ENCODE peak calls at places on chromosomes 6 and 20, in nine cellular contexts. J, K, V, I, E, W, O, A and C are unnamed samples.

GRCh38 chr6:3294396-3294795 is 35.6 kb downstream of the PSMG4 start:
- DNase-seq in W (no peak), I (no peak), O (no peak), J (no peak), V (no peak), A (no peak), E (no peak), K (no peak), C (no peak)

GRCh38 chr20:24605937-24606455 is 136.6 kb downstream of the SYNDIG1 start:
- DNase-seq in W (no peak), E (no peak), J (no peak), A (no peak), O (no peak), I (no peak), K (no peak), V (no peak), C (no peak)

GRCh38 chr20:22586645-22587310 is 2.4 kb upstream of the FOXA2 start:
- DNase-seq in J (no peak), A (no peak), O (no peak), I (no peak), K (no peak), W (peak; percentile 79), V (no peak), E (no peak), C (peak; percentile 96)

GRCh38 chr20:47551841-47552240 is 50.2 kb downstream of the NCOA3 start:
- DNase-seq in O (no peak), J (no peak), E (no peak), I (no peak), W (no peak), K (no peak), V (no peak), A (no peak), C (no peak)

GRCh38 chr20:41137412-41138216 is at the start of gene PLCG1:
- DNase-seq in K (peak; percentile 64), J (peak; percentile 33), V (peak; percentile 95), I (peak; percentile 88), W (peak; percentile 84), E (peak; percentile 77), O (peak; percentile 71), A (peak; percentile 85), C (peak; percentile 76)

GRCh38 chr20:38723982-38724602 is at the start of gene SLC32A1:
- DNase-seq in K (no peak), I (no peak), J (no peak), W (no peak), O (no peak), V (no peak), A (no peak), E (no peak), C (no peak)

GRCh38 chr6:37083243-37084138 is 78.0 kb downstream of the FGD2 start:
- DNase-seq in J (no peak), I (peak; percentile 91), W (peak; percentile 58), V (peak; percentile 96), A (no peak), K (peak; percentile 44), O (no peak), E (no peak), C (peak; percentile 49)

GRCh38 chr6:329888-330691 is 37.8 kb downstream of the DUSP22 start:
- DNase-seq in W (no peak), E (no peak), K (peak; percentile 8), J (no peak), A (no peak), V (no peak), I (no peak), O (no peak), C (no peak)

GRCh38 chr6:126188271-126188909 is 151.5 kb upstream of the CENPW start:
- DNase-seq in K (no peak), W (no peak), I (no peak), O (no peak), A (no peak), E (no peak), V (no peak), J (no peak), C (no peak)

GRCh38 chr6:42708096-42708495 is 14.3 kb downstream of the PRPH2 start:
- DNase-seq in I (no peak), J (no peak), E (no peak), A (no peak), K (no peak), W (no peak), V (peak; percentile 40), O (no peak), C (no peak)

GRCh38 chr20:37741055-37741454 is 47.2 kb downstream of the CTNNBL1 start:
- DNase-seq in K (no peak), E (no peak), A (no peak), W (no peak), O (no peak), I (no peak), J (no peak), V (no peak), C (no peak)

GRCh38 chr20:60400567-60400966 is 442.3 kb downstream of the CDH26 start:
- DNase-seq in W (no peak), I (no peak), E (no peak), A (no peak), V (no peak), O (no peak), J (no peak), K (no peak), C (no peak)
- H3K9me3 ChIP-seq in W (peaks cover 6% of the 10 kb centered on the region), I (no peaks in the 10 kb centered on the region), E (no peaks in the 10 kb centered on the region), A (no peaks in the 10 kb centered on the region), V (no peaks in the 10 kb centered on the region), O (no peaks in the 10 kb centered on the region), J (no peaks in the 10 kb centered on the region), K (peaks cover 6% of the 10 kb centered on the region), C (no peaks in the 10 kb centered on the region)

DNA sequence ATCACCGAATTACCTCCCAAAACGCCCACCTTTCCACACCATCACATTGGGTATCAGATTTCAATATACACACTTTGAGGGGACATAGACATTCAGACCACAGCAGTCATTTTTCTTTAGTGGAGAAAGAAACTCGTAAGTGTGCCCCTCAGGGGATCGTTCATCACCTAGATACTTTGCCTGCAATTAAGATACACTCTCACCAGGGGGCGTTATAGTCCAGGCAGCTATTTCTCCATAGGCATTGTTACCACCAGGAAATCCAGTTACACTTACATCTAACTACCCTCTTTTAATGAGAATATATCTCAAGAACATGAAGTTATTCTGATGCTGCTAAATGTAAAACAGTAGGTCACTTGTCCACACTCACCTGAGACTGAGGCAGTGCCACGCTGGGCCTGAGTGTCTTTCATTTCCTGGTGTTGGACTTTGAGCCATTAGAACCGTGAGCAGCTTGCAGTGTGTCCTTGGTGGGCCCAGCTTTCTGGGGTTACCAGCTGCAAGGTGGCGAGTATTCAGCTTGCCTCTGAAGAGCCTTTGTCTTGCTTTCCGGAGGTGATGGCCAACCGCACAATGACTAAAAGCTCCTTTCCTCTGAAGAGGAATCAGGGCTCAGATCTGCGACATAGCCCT is 35.1 kb upstream of the UNC93A start:
- DNase-seq in V (no peak), K (no peak), A (no peak), I (no peak), W (no peak), J (no peak), O (no peak), E (no peak), C (no peak)
- H3K9me3 ChIP-seq in V (peaks cover 5% of the 10 kb centered on the region), K (no peaks in the 10 kb centered on the region), A (no peaks in the 10 kb centered on the region), I (no peaks in the 10 kb centered on the region), W (peaks cover 7% of the 10 kb centered on the region), J (peaks cover 3% of the 10 kb centered on the region), O (peaks cover 2% of the 10 kb centered on the region), E (no peaks in the 10 kb centered on the region), C (no peaks in the 10 kb centered on the region)

GRCh38 chr6:30282522-30282921 is 44.2 kb upstream of the TRIM39 start:
- DNase-seq in E (no peak), O (no peak), W (no peak), J (no peak), A (no peak), V (no peak), K (no peak), I (no peak), C (no peak)
- H3K9me3 ChIP-seq in E (no peaks in the 10 kb centered on the region), O (peaks cover 28% of the 10 kb centered on the region), W (peaks cover 98% of the 10 kb centered on the region), J (peaks cover 12% of the 10 kb centered on the region), A (peaks cover 88% of the 10 kb centered on the region), V (peaks cover 72% of the 10 kb centered on the region), K (peaks cover 81% of the 10 kb centered on the region), I (peaks cover 5% of the 10 kb centered on the region), C (no peaks in the 10 kb centered on the region)

GRCh38 chr6:107928984-107929383 is 29.0 kb downstream of the SEC63 start:
- DNase-seq in K (no peak), E (no peak), O (no peak), A (no peak), W (no peak), V (no peak), J (no peak), I (no peak), C (no peak)

GRCh38 chr6:107936162-107936909 is 21.7 kb downstream of the SEC63 start:
- DNase-seq in W (no peak), E (no peak), A (no peak), V (no peak), O (no peak), K (no peak), I (no peak), J (no peak), C (no peak)

GRCh38 chr6:107932580-107932979 is 25.4 kb downstream of the SEC63 start:
- DNase-seq in A (no peak), V (no peak), J (no peak), K (no peak), W (no peak), E (no peak), I (no peak), O (no peak), C (no peak)

GRCh38 chr6:107931894-107932293 is 26.1 kb downstream of the SEC63 start:
- DNase-seq in W (no peak), E (no peak), A (no peak), V (no peak), I (no peak), J (no peak), O (no peak), K (no peak), C (no peak)
- H3K9me3 ChIP-seq in W (no peaks in the 10 kb centered on the region), E (no peaks in the 10 kb centered on the region), A (no peaks in the 10 kb centered on the region), V (peaks cover 6% of the 10 kb centered on the region), I (no peaks in the 10 kb centered on the region), J (no peaks in the 10 kb centered on the region), O (no peaks in the 10 kb centered on the region), K (no peaks in the 10 kb centered on the region), C (no peaks in the 10 kb centered on the region)